ENCODE peak calls at places on chromosomes 13 and 19, in six cellular contexts. D is heart left ventricle, P is AG09319, C is progenitor cell of endocrine pancreas, J is Peyer's patch, T is BJ. A is an unnamed sample.

GRCh38 chr19:40576181-40576584 is 490 bp upstream of the SHKBP1 start:
- DNase-seq in D (no peak), J (no peak), C (no peak), T (no peak), P (no peak), A (no peak)

GRCh38 chr19:23957660-23958281 is 43.1 kb downstream of the ZNF726 start:
- DNase-seq in C (no peak), D (no peak), P (peak; percentile 27), J (no peak), T (peak; percentile 86), A (no peak)

GRCh38 chr19:3958836-3959765 is 11.8 kb downstream of the DAPK3 start:
- DNase-seq in J (no peak), P (no peak), T (no peak), C (no peak), D (no peak), A (no peak)

GRCh38 chr19:39768811-39769210 is 9.8 kb upstream of the LEUTX start:
- DNase-seq in D (no peak), T (no peak), C (no peak), P (no peak), J (no peak), A (no peak)

GRCh38 chr19:887072-887471 is 5.9 kb downstream of the MED16 start:
- DNase-seq in T (peak; percentile 83), J (no peak), D (no peak), P (peak; percentile 44), C (no peak), A (no peak)

GRCh38 chr19:39917561-39918182 is 16.8 kb downstream of the FCGBP start:
- DNase-seq in J (no peak), D (no peak), T (no peak), P (no peak), C (no peak), A (no peak)

GRCh38 chr13:107144432-107144831 is 576.5 kb upstream of the ARGLU1 start:
- DNase-seq in T (no peak), C (no peak), D (no peak), J (no peak), P (no peak), A (no peak)

GRCh38 chr19:14544977-14545715 is 15.8 kb downstream of the TECR start:
- DNase-seq in J (peak; percentile 74), C (no peak), P (no peak), T (no peak), D (peak; percentile 83), A (no peak)

GRCh38 chr13:25187596-25187995 is 15.5 kb upstream of the AMER2 start:
- DNase-seq in J (no peak), P (no peak), C (no peak), D (no peak), T (no peak), A (no peak)

GRCh38 chr13:31207630-31208549 is 8.1 kb downstream of the B3GLCT start:
- DNase-seq in T (no peak), C (no peak), P (peak; percentile 19), D (peak; percentile 48), J (no peak), A (no peak)

GRCh38 chr19:40803857-40804782 is 5.1 kb downstream of the EGLN2 start:
- DNase-seq in T (no peak), J (peak; percentile 72), P (no peak), D (peak; percentile 75), C (no peak), A (no peak)

GRCh38 chr19:9916719-9917118 is 19.6 kb downstream of the OLFM2 start:
- DNase-seq in J (no peak), P (no peak), D (no peak), C (no peak), T (no peak), A (no peak)

GRCh38 chr13:35388979-35389378 is 87.5 kb downstream of the MAB21L1 start:
- DNase-seq in P (peak; percentile 22), D (peak; percentile 22), J (no peak), C (no peak), T (no peak), A (no peak)

DNA sequence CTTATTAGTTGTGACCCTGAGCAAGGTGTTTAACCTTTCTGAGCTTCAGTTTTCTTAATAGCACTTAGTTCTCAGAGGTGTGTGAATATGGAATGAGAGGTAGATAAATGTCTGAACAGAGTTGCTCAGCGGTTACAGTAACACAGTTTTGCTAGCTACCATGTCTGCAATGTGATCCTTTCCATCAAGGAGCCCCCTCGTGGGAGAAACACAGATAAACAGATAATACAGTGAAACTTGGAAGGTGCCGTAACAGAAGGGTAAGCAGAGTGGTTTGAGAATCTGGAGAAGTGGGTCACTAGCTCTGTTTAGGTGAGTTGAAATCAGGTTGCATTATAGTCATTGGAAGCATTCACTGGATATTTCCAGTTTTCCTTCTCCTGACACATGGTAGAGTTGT is 38.9 kb downstream of the IRS2 start:
- DNase-seq in P (no peak), T (no peak), C (no peak), D (no peak), J (no peak), A (no peak)
- TF ChIP-seq CTCF in P (no peak), T (no peak), C (no peak), D (no peak), J (no peak), A (no peak)

GRCh38 chr19:13153627-13154240 is 3.5 kb downstream of the IER2 start:
- DNase-seq in C (peak; percentile 23), J (no peak), D (no peak), P (no peak), T (no peak), A (peak; percentile 49)
- TF ChIP-seq CTCF in C (no peak), J (peak; percentile 4), D (no peak), P (no peak), T (peak; percentile 6), A (no peak)

GRCh38 chr13:89571676-89572075 is 1775.8 kb upstream of the MIR17HG start:
- DNase-seq in T (no peak), D (no peak), P (no peak), J (no peak), C (no peak), A (no peak)

GRCh38 chr13:89574077-89574476 is 1773.4 kb upstream of the MIR17HG start:
- DNase-seq in P (no peak), D (no peak), J (no peak), C (no peak), T (no peak), A (no peak)

DNA sequence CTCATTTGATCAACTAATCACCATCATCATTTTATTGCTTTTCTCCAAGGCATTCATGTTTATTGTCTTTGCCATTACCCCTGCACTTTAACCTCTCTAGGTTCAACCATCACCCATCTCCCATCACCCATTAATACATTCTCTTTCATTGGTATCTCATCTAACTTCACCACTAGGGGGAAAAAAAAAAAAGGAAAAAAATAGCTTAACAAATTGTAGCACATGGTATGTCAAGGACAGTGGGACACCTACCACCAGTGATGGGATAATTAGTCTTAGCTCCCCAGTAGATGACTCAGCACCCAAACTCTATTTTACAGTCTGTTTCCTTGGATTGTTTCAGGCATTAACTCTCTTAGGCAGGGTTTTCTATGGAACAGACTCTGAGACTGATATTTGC is 1770.2 kb upstream of the MIR17HG start:
- DNase-seq in P (no peak), D (no peak), T (no peak), J (no peak), C (no peak), A (no peak)
- TF ChIP-seq CTCF in P (no peak), D (no peak), T (no peak), J (no peak), C (no peak), A (peak; percentile 60)

GRCh38 chr19:7962644-7963268 is 19.3 kb upstream of the TIMM44 start:
- DNase-seq in T (no peak), J (no peak), P (no peak), D (no peak), C (no peak), A (no peak)
- TF ChIP-seq CTCF in T (no peak), J (no peak), P (no peak), D (no peak), C (no peak), A (no peak)

GRCh38 chr19:33245948-33246728 is 20.5 kb upstream of the SLC7A10 start:
- DNase-seq in P (no peak), T (no peak), D (no peak), C (no peak), J (no peak), A (no peak)
- TF ChIP-seq CTCF in P (peak; percentile 40), T (peak; percentile 62), D (no peak), C (peak; percentile 49), J (peak; percentile 20), A (peak; percentile 84)

DNA sequence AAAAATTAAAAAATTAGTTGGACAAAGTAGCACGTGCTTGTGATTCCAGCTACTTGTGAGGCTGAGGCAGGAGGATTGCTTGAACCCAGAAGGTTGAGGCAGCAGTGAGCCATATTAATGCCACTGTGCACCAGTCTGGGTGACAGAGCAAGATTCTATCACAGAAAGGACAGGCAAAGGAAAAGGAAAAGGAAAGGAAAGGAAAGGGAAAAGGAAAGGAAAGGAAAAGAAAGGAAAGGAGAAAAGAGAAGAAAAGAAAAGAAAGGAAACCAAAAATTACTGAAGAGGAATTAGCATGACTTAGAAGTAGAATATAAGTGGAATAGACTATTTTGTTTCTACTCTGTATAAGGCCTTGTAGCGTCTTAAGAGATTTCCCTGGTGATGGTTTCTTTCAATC is 122.3 kb downstream of the RBM26 start:
- DNase-seq in J (no peak), P (no peak), D (no peak), C (no peak), T (no peak), A (no peak)
- TF ChIP-seq CTCF in J (no peak), P (no peak), D (no peak), C (no peak), T (no peak), A (no peak)

GRCh38 chr13:110506396-110506795 is 55.1 kb downstream of the RAB20 start:
- DNase-seq in P (no peak), J (no peak), T (no peak), C (no peak), D (no peak), A (no peak)

GRCh38 chr13:110505594-110505993 is 55.9 kb downstream of the RAB20 start:
- DNase-seq in C (no peak), P (no peak), D (no peak), T (no peak), J (no peak), A (no peak)

GRCh38 chr13:110509478-110509926 is 52.0 kb downstream of the RAB20 start:
- DNase-seq in C (no peak), D (peak; percentile 64), P (no peak), J (no peak), T (no peak), A (no peak)

GRCh38 chr13:110506859-110507566 is 54.5 kb downstream of the RAB20 start:
- DNase-seq in J (peak; percentile 89), P (no peak), D (peak; percentile 89), T (no peak), C (no peak), A (no peak)

GRCh38 chr13:110507678-110508381 is 53.7 kb downstream of the RAB20 start:
- DNase-seq in J (peak; percentile 88), C (no peak), T (no peak), P (no peak), D (peak; percentile 82), A (no peak)
- TF ChIP-seq CTCF in J (no peak), C (no peak), T (no peak), P (no peak), D (peak; percentile 9), A (no peak)

A was measured in endothelial cell.